ENCODE peak calls at places on chromosome 10, in nine cellular contexts. S, N, T, V, E, B, L, X and O are unnamed samples.

GRCh38 chr10:4280481-4281206 is 495.6 kb upstream of the KLF6 start:
- DNase-seq in S (no peak), N (no peak), T (no peak), V (no peak), E (no peak), B (no peak), L (peak; percentile 66), X (no peak), O (peak; percentile 83)

GRCh38 chr10:105149371-105149871 is 508.3 kb downstream of the SORCS3 start:
- DNase-seq in S (no peak), N (peak; percentile 19), T (no peak), V (no peak), E (no peak), B (no peak), L (no peak), X (no peak), O (no peak)

GRCh38 chr10:32379314-32379949 is 32.5 kb upstream of the EPC1 start:
- DNase-seq in S (peak; percentile 73), N (peak; percentile 33), T (no peak), V (no peak), E (peak; percentile 51), B (no peak), L (peak; percentile 75), X (peak; percentile 75), O (peak; percentile 42)

GRCh38 chr10:23826399-23826798 is 382.5 kb upstream of the KIAA1217 start:
- DNase-seq in S (no peak), N (peak; percentile 76), T (no peak), V (no peak), E (peak; percentile 49), B (no peak), L (peak; percentile 14), X (peak; percentile 80), O (peak; percentile 68)

GRCh38 chr10:8279598-8279997 is 225.1 kb downstream of the GATA3 start:
- DNase-seq in S (no peak), N (peak; percentile 46), T (no peak), V (no peak), E (no peak), B (no peak), L (peak; percentile 73), X (no peak), O (no peak)

GRCh38 chr10:6153845-6154244 is 48.9 kb upstream of the PFKFB3 start:
- DNase-seq in S (no peak), N (no peak), T (no peak), V (no peak), E (no peak), B (no peak), L (no peak), X (no peak), O (no peak)

GRCh38 chr10:131678171-131678570 is 222.6 kb upstream of the PPP2R2D start:
- DNase-seq in S (no peak), N (no peak), T (no peak), V (no peak), E (no peak), B (no peak), L (no peak), X (no peak), O (no peak)

GRCh38 chr10:11822031-11822756 is 962 bp upstream of the PROSER2 start:
- DNase-seq in S (no peak), N (no peak), T (no peak), V (no peak), E (no peak), B (no peak), L (no peak), X (no peak), O (no peak)

GRCh38 chr10:127962205-127962604 is 55.3 kb downstream of the PTPRE start:
- DNase-seq in S (no peak), N (no peak), T (no peak), V (no peak), E (no peak), B (no peak), L (no peak), X (no peak), O (no peak)

GRCh38 chr10:974038-974784 is 14.0 kb upstream of the GTPBP4 start:
- DNase-seq in S (no peak), N (peak; percentile 92), T (no peak), V (no peak), E (no peak), B (no peak), L (no peak), X (no peak), O (no peak)

GRCh38 chr10:85916999-85917573 is 449.5 kb downstream of the GRID1 start:
- DNase-seq in S (no peak), N (no peak), T (no peak), V (no peak), E (no peak), B (no peak), L (no peak), X (no peak), O (peak; percentile 37)

GRCh38 chr10:84540617-84541288 is 212.4 kb downstream of the CCSER2 start:
- DNase-seq in S (peak; percentile 30), N (no peak), T (no peak), V (no peak), E (peak; percentile 89), B (no peak), L (peak; percentile 56), X (peak; percentile 62), O (no peak)

GRCh38 chr10:14244147-14244546 is 86.6 kb downstream of the FRMD4A start:
- DNase-seq in S (no peak), N (peak; percentile 63), T (no peak), V (no peak), E (peak; percentile 61), B (no peak), L (no peak), X (no peak), O (no peak)
- TF ChIP-seq CTCF in S (peak; percentile 17), N (peak; percentile 57), T (no peak), V (no peak), E (peak; percentile 55), B (no peak), L (peak; percentile 4), X (peak; percentile 26), O (peak; percentile 6)

GRCh38 chr10:120494313-120494710 is 37.3 kb downstream of the PLPP4 start:
- DNase-seq in S (no peak), N (no peak), T (no peak), V (no peak), E (no peak), B (no peak), L (no peak), X (no peak), O (no peak)

GRCh38 chr10:120486671-120487205 is 29.7 kb downstream of the PLPP4 start:
- DNase-seq in S (no peak), N (no peak), T (no peak), V (no peak), E (no peak), B (no peak), L (no peak), X (no peak), O (no peak)

GRCh38 chr10:120493411-120494312 is 36.6 kb downstream of the PLPP4 start:
- DNase-seq in S (no peak), N (no peak), T (no peak), V (no peak), E (no peak), B (no peak), L (no peak), X (no peak), O (no peak)

GRCh38 chr10:120492366-120492765 is 35.3 kb downstream of the PLPP4 start:
- DNase-seq in S (no peak), N (no peak), T (no peak), V (no peak), E (no peak), B (no peak), L (peak; percentile 26), X (no peak), O (no peak)

GRCh38 chr10:120490288-120490687 is 33.3 kb downstream of the PLPP4 start:
- DNase-seq in S (no peak), N (no peak), T (no peak), V (no peak), E (peak; percentile 18), B (no peak), L (no peak), X (no peak), O (no peak)
- H3K4me3 ChIP-seq in S (no peak overlapping the region), N (no peak overlapping the region), T (no peak overlapping the region), V (no peak overlapping the region), E (no peak overlapping the region), B (no peak overlapping the region), L (no peak overlapping the region), X (no peak overlapping the region), O (no peak overlapping the region)

GRCh38 chr10:61142987-61143386 is 199.0 kb upstream of the RHOBTB1 start:
- DNase-seq in S (no peak), N (no peak), T (no peak), V (no peak), E (no peak), B (no peak), L (no peak), X (no peak), O (no peak)
- TF ChIP-seq CTCF in S (peak; percentile 59), N (no peak), T (no peak), V (no peak), E (no peak), B (no peak), L (no peak), X (no peak), O (no peak)

GRCh38 chr10:133160813-133161471 is 923 bp downstream of the KNDC1 start:
- DNase-seq in S (no peak), N (no peak), T (no peak), V (no peak), E (peak; percentile 54), B (no peak), L (no peak), X (no peak), O (no peak)

GRCh38 chr10:133159611-133159949 is 439 bp upstream of the KNDC1 start:
- DNase-seq in S (no peak), N (no peak), T (no peak), V (no peak), E (peak; percentile 29), B (no peak), L (no peak), X (no peak), O (no peak)

GRCh38 chr10:133158756-133159610 is 1.0 kb upstream of the KNDC1 start:
- DNase-seq in S (no peak), N (peak; percentile 54), T (no peak), V (peak; percentile 63), E (peak; percentile 57), B (no peak), L (no peak), X (peak; percentile 65), O (no peak)

GRCh38 chr10:133161486-133162051 is 1.6 kb downstream of the KNDC1 start:
- DNase-seq in S (no peak), N (no peak), T (no peak), V (peak; percentile 60), E (peak; percentile 23), B (no peak), L (no peak), X (no peak), O (no peak)

DNA sequence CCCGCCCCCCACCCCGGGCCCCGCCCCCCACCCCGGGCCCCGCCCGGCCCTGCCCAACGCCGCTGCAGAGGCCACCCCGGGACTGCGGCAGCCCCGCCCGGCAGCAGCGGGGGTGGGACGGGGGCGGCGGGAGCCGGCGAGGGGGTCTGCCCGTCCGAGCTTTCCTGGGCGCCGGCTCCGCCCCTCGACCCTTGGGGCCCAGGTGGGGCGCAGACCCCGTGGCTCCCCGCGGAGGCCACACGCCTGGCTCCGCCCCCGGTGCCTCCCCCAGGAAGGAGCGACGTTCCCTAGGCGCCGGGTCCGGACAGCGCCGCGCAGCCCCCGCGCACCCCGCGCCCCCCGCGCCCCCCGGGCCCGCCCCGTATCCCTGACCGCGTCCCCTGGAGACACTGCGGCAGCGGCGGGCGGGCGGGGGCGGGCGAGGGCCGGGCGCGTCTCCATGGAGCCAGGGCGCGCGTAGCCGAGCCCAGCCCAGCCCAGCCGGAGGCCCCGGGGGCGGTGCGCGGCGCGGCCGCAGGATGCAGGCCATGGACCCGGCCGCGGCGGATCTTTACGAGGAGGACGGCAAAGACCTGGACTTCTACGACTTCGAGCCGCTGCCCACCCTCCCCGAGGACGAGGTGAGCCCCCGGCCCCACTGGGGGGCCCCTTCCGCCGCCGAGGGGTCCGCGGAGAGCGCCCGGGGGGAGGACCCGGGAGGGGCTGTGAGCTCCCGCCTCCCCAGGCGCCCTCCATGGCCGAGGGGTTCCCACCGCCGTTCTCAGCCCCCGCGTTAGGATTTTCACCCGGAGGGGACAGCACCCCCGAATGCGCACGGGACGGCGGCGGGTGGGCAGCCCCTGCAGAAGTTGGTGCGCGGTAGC is at the start of gene KNDC1:
- DNase-seq in S (no peak), N (peak; percentile 71), T (no peak), V (peak; percentile 51), E (peak; percentile 79), B (no peak), L (peak; percentile 23), X (peak; percentile 84), O (no peak)
- H3K4me3 ChIP-seq in S (no peak within 1 kb of the TSS), N (peak within 1 kb of the TSS; percentile 60), T (peak within 1 kb of the TSS; percentile 55), V (peak within 1 kb of the TSS; percentile 46), E (peak within 1 kb of the TSS; percentile 95), B (peak within 1 kb of the TSS; percentile 69), L (peak within 1 kb of the TSS; percentile 47), X (peak within 1 kb of the TSS; percentile 63), O (peak within 1 kb of the TSS; percentile 54)